ENCODE peak calls at places on chromosomes 3 and 15, in ten cellular contexts. One of them, this sample, is unnamed.
A peak's percentile ranks its signal among the peaks of the same experiment; 100 is the strongest.

GRCh38 chr3:105867690-105868449 is 942 bp downstream of the CBLB start:
- DNase-seq in transverse colon: no peak
- DNase-seq in GM23248: peak; percentile 32
- DNase-seq in CD8-positive, alpha-beta T cell: no peak
- DNase-seq in IMR-90: no peak
- DNase-seq in cardiac fibroblast: peak; percentile 33
- DNase-seq in tibial artery: no peak
- DNase-seq in GM06990: no peak
- DNase-seq in WERI-Rb-1: no peak
- DNase-seq in lower leg skin: no peak
- DNase-seq in this sample: no peak

GRCh38 chr15:23074684-23075083 is 35.3 kb upstream of the TUBGCP5 start:
- DNase-seq in CD8-positive, alpha-beta T cell: no peak
- DNase-seq in lower leg skin: no peak
- DNase-seq in WERI-Rb-1: no peak
- DNase-seq in GM06990: no peak
- DNase-seq in GM23248: no peak
- DNase-seq in tibial artery: no peak
- DNase-seq in cardiac fibroblast: no peak
- DNase-seq in IMR-90: no peak
- DNase-seq in transverse colon: no peak
- DNase-seq in this sample: no peak

GRCh38 chr3:130609166-130609574 is 92.2 kb downstream of the COL6A6 start:
- DNase-seq in WERI-Rb-1: no peak
- DNase-seq in transverse colon: no peak
- DNase-seq in CD8-positive, alpha-beta T cell: no peak
- DNase-seq in lower leg skin: no peak
- DNase-seq in tibial artery: peak; percentile 68
- DNase-seq in IMR-90: no peak
- DNase-seq in GM06990: no peak
- DNase-seq in GM23248: no peak
- DNase-seq in cardiac fibroblast: peak; percentile 79
- DNase-seq in this sample: no peak

GRCh38 chr3:52297242-52298146 is 9.9 kb downstream of the GLYCTK start:
- DNase-seq in CD8-positive, alpha-beta T cell: no peak
- DNase-seq in WERI-Rb-1: no peak
- DNase-seq in GM06990: no peak
- DNase-seq in tibial artery: no peak
- DNase-seq in lower leg skin: no peak
- DNase-seq in cardiac fibroblast: no peak
- DNase-seq in GM23248: no peak
- DNase-seq in transverse colon: no peak
- DNase-seq in IMR-90: no peak
- DNase-seq in this sample: no peak

GRCh38 chr15:65275728-65276126 is 11.0 kb downstream of the PARP16 start:
- DNase-seq in transverse colon: no peak
- DNase-seq in tibial artery: no peak
- DNase-seq in lower leg skin: no peak
- DNase-seq in CD8-positive, alpha-beta T cell: no peak
- DNase-seq in IMR-90: peak; percentile 70
- DNase-seq in WERI-Rb-1: peak; percentile 75
- DNase-seq in GM06990: no peak
- DNase-seq in cardiac fibroblast: no peak
- DNase-seq in GM23248: peak; percentile 40
- DNase-seq in this sample: no peak

GRCh38 chr3:107124885-107125284 is 252.4 kb upstream of the CCDC54 start:
- DNase-seq in IMR-90: peak; percentile 83
- DNase-seq in GM06990: no peak
- DNase-seq in tibial artery: no peak
- DNase-seq in CD8-positive, alpha-beta T cell: no peak
- DNase-seq in lower leg skin: no peak
- DNase-seq in GM23248: peak; percentile 79
- DNase-seq in WERI-Rb-1: peak; percentile 87
- DNase-seq in cardiac fibroblast: peak; percentile 76
- DNase-seq in transverse colon: no peak
- DNase-seq in this sample: peak; percentile 49

GRCh38 chr3:192039593-192039992 is 578.6 kb downstream of the PYDC2 start:
- DNase-seq in WERI-Rb-1: no peak
- DNase-seq in tibial artery: no peak
- DNase-seq in cardiac fibroblast: no peak
- DNase-seq in GM06990: no peak
- DNase-seq in IMR-90: no peak
- DNase-seq in GM23248: no peak
- DNase-seq in CD8-positive, alpha-beta T cell: no peak
- DNase-seq in lower leg skin: no peak
- DNase-seq in transverse colon: no peak
- DNase-seq in this sample: no peak

GRCh38 chr15:93221754-93222153 is 132.7 kb upstream of the RGMA start:
- DNase-seq in GM23248: no peak
- DNase-seq in lower leg skin: no peak
- DNase-seq in tibial artery: no peak
- DNase-seq in CD8-positive, alpha-beta T cell: no peak
- DNase-seq in GM06990: no peak
- DNase-seq in cardiac fibroblast: no peak
- DNase-seq in WERI-Rb-1: no peak
- DNase-seq in IMR-90: no peak
- DNase-seq in transverse colon: no peak
- DNase-seq in this sample: no peak

GRCh38 chr3:192833177-192833890 is 84.3 kb downstream of the MB21D2 start:
- DNase-seq in lower leg skin: no peak
- DNase-seq in WERI-Rb-1: no peak
- DNase-seq in CD8-positive, alpha-beta T cell: no peak
- DNase-seq in cardiac fibroblast: peak; percentile 82
- DNase-seq in transverse colon: no peak
- DNase-seq in tibial artery: no peak
- DNase-seq in GM23248: peak; percentile 81
- DNase-seq in IMR-90: peak; percentile 92
- DNase-seq in GM06990: no peak
- DNase-seq in this sample: peak; percentile 76

DNA sequence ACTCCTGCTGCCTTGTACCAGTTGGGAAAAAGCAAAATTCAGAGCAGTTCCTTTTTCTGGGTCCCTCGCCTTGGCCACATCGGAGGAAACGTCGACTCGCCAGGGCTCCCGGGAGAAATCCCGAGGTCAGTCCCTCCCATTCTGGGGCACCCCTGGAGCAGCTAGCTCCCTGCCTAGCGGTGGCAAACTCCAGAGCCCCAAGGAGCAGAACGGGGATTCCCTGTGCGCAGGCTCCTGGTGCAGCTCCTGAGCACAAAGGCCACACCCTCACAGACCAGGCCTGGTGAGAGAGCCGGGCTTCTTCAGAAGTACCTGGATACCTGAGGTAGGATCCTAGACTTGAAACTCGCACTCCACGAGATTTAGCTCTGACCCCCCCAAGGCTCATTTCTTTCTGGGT is 2.6 kb downstream of the LRRC3B start:
- DNase-seq in GM06990: no peak
- DNase-seq in GM23248: no peak
- DNase-seq in tibial artery: no peak
- DNase-seq in CD8-positive, alpha-beta T cell: no peak
- DNase-seq in WERI-Rb-1: no peak
- DNase-seq in IMR-90: no peak
- DNase-seq in transverse colon: no peak
- DNase-seq in cardiac fibroblast: no peak
- DNase-seq in lower leg skin: no peak
- DNase-seq in this sample: no peak
- H3K4me3 ChIP-seq in GM06990: no peak overlapping the region
- H3K4me3 ChIP-seq in GM23248: no peak overlapping the region
- H3K4me3 ChIP-seq in tibial artery: no peak overlapping the region
- H3K4me3 ChIP-seq in CD8-positive, alpha-beta T cell: no peak overlapping the region
- H3K4me3 ChIP-seq in WERI-Rb-1: no peak overlapping the region
- H3K4me3 ChIP-seq in IMR-90: no peak overlapping the region
- H3K4me3 ChIP-seq in transverse colon: no peak overlapping the region
- H3K4me3 ChIP-seq in cardiac fibroblast: no peak overlapping the region
- H3K4me3 ChIP-seq in lower leg skin: no peak overlapping the region
- H3K4me3 ChIP-seq in this sample: no peak overlapping the region

GRCh38 chr3:99960123-99960878 is 142.6 kb downstream of the CMSS1 start:
- DNase-seq in GM06990: no peak
- DNase-seq in IMR-90: no peak
- DNase-seq in cardiac fibroblast: no peak
- DNase-seq in tibial artery: no peak
- DNase-seq in CD8-positive, alpha-beta T cell: no peak
- DNase-seq in lower leg skin: no peak
- DNase-seq in WERI-Rb-1: no peak
- DNase-seq in transverse colon: no peak
- DNase-seq in GM23248: no peak
- DNase-seq in this sample: no peak
- H3K4me3 ChIP-seq in GM06990: no peak overlapping the region
- H3K4me3 ChIP-seq in IMR-90: no peak overlapping the region
- H3K4me3 ChIP-seq in cardiac fibroblast: no peak overlapping the region
- H3K4me3 ChIP-seq in tibial artery: peak overlapping the region; percentile 0
- H3K4me3 ChIP-seq in CD8-positive, alpha-beta T cell: no peak overlapping the region
- H3K4me3 ChIP-seq in lower leg skin: no peak overlapping the region
- H3K4me3 ChIP-seq in WERI-Rb-1: no peak overlapping the region
- H3K4me3 ChIP-seq in transverse colon: no peak overlapping the region
- H3K4me3 ChIP-seq in GM23248: no peak overlapping the region
- H3K4me3 ChIP-seq in this sample: no peak overlapping the region

DNA sequence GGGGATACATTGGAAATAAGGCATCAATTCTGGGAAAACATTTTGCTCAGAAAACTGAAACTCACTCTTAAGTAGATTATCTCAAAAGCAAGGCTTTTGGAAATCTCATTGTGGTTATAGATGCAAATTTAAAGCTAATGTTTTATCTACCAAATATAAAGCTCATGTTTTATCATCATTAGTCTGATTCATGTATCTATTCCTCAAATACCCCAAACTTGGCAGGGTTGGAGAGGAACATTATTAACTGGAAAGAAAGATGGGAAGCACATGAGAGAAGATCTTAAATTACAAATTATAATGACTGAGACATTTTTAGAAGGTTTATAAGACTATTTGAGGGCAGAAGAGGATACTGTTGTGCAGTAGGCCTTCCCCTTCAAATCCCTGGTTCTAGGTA is 137.3 kb upstream of the TGFBR2 start:
- DNase-seq in CD8-positive, alpha-beta T cell: no peak
- DNase-seq in lower leg skin: no peak
- DNase-seq in transverse colon: no peak
- DNase-seq in GM23248: no peak
- DNase-seq in GM06990: no peak
- DNase-seq in WERI-Rb-1: no peak
- DNase-seq in IMR-90: no peak
- DNase-seq in cardiac fibroblast: no peak
- DNase-seq in tibial artery: no peak
- DNase-seq in this sample: no peak
- H3K4me3 ChIP-seq in CD8-positive, alpha-beta T cell: no peak overlapping the region
- H3K4me3 ChIP-seq in lower leg skin: no peak overlapping the region
- H3K4me3 ChIP-seq in transverse colon: no peak overlapping the region
- H3K4me3 ChIP-seq in GM23248: no peak overlapping the region
- H3K4me3 ChIP-seq in GM06990: no peak overlapping the region
- H3K4me3 ChIP-seq in WERI-Rb-1: no peak overlapping the region
- H3K4me3 ChIP-seq in IMR-90: no peak overlapping the region
- H3K4me3 ChIP-seq in cardiac fibroblast: no peak overlapping the region
- H3K4me3 ChIP-seq in tibial artery: no peak overlapping the region
- H3K4me3 ChIP-seq in this sample: no peak overlapping the region

GRCh38 chr15:33941279-33942063 is 26.8 kb upstream of the CHRM5 start:
- DNase-seq in tibial artery: no peak
- DNase-seq in cardiac fibroblast: no peak
- DNase-seq in GM06990: no peak
- DNase-seq in WERI-Rb-1: no peak
- DNase-seq in IMR-90: no peak
- DNase-seq in CD8-positive, alpha-beta T cell: no peak
- DNase-seq in GM23248: no peak
- DNase-seq in transverse colon: no peak
- DNase-seq in lower leg skin: no peak
- DNase-seq in this sample: no peak
- H3K4me3 ChIP-seq in tibial artery: no peak overlapping the region
- H3K4me3 ChIP-seq in cardiac fibroblast: no peak overlapping the region
- H3K4me3 ChIP-seq in GM06990: no peak overlapping the region
- H3K4me3 ChIP-seq in WERI-Rb-1: no peak overlapping the region
- H3K4me3 ChIP-seq in IMR-90: no peak overlapping the region
- H3K4me3 ChIP-seq in CD8-positive, alpha-beta T cell: no peak overlapping the region
- H3K4me3 ChIP-seq in GM23248: no peak overlapping the region
- H3K4me3 ChIP-seq in transverse colon: no peak overlapping the region
- H3K4me3 ChIP-seq in lower leg skin: no peak overlapping the region
- H3K4me3 ChIP-seq in this sample: no peak overlapping the region

This sample was measured in skeletal muscle cell.